ENCODE peak calls at places on chromosome 18, in nine cellular contexts. I, M, Q, C, N, W, O, H and F are unnamed samples.

GRCh38 chr18:77206676-77207370 is 42.8 kb upstream of the GALR1 start:
- DNase-seq in N (peak; percentile 87), Q (no peak), C (no peak), O (no peak), W (peak; percentile 81), M (peak; percentile 33), I (no peak), H (no peak), F (no peak)

GRCh38 chr18:31648458-31648857 is 35.9 kb downstream of the B4GALT6 start:
- DNase-seq in C (no peak), Q (no peak), H (no peak), M (no peak), N (no peak), W (no peak), O (no peak), I (no peak), F (no peak)

GRCh38 chr18:47545613-47546012 is 294.2 kb upstream of the SKOR2 start:
- DNase-seq in I (no peak), C (no peak), H (no peak), N (no peak), W (no peak), O (no peak), M (no peak), Q (no peak), F (no peak)

GRCh38 chr18:74508821-74509225 is 12.7 kb downstream of the CNDP2 start:
- DNase-seq in W (no peak), C (no peak), O (no peak), Q (no peak), N (no peak), H (no peak), I (peak; percentile 63), M (no peak), F (no peak)

GRCh38 chr18:39105095-39105494 is 1539.5 kb upstream of the CELF4 start:
- DNase-seq in C (no peak), W (no peak), M (no peak), O (no peak), H (no peak), I (no peak), Q (no peak), N (no peak), F (no peak)

GRCh38 chr18:267380-267687 is 513 bp downstream of the THOC1 start:
- DNase-seq in N (peak; percentile 3), O (no peak), C (no peak), W (no peak), I (peak; percentile 62), H (no peak), M (peak; percentile 22), Q (no peak), F (no peak)

GRCh38 chr18:58937204-58937603 is 72.5 kb downstream of the ZNF532 start:
- DNase-seq in N (peak; percentile 68), H (no peak), C (no peak), W (no peak), M (no peak), O (no peak), Q (no peak), I (no peak), F (no peak)

GRCh38 chr18:6878881-6879280 is 149.4 kb downstream of the ARHGAP28 start:
- DNase-seq in Q (no peak), M (no peak), N (no peak), C (no peak), I (no peak), O (no peak), H (no peak), W (no peak), F (no peak)

GRCh38 chr18:79377187-79377891 is 18.4 kb upstream of the NFATC1 start:
- DNase-seq in M (no peak), Q (no peak), O (no peak), N (no peak), I (no peak), W (no peak), H (no peak), C (no peak), F (no peak)

GRCh38 chr18:58538604-58539386 is 90.1 kb downstream of the ALPK2 start:
- DNase-seq in C (no peak), O (no peak), N (no peak), M (no peak), Q (no peak), H (no peak), W (no peak), I (no peak), F (no peak)

GRCh38 chr18:36732264-36732663 is 96.5 kb downstream of the TPGS2 start:
- DNase-seq in M (no peak), N (no peak), O (no peak), C (no peak), W (no peak), I (no peak), H (no peak), Q (no peak), F (no peak)

GRCh38 chr18:55856679-55857078 is 268.7 kb upstream of the TCF4 start:
- DNase-seq in Q (no peak), M (no peak), C (no peak), I (no peak), O (no peak), N (no peak), H (no peak), W (no peak), F (no peak)

GRCh38 chr18:29780814-29781213 is 1261.7 kb downstream of the DSC3 start:
- DNase-seq in O (no peak), I (no peak), Q (no peak), N (no peak), C (no peak), H (no peak), W (no peak), M (no peak), F (peak; percentile 27)

GRCh38 chr18:56021136-56021813 is 433.3 kb upstream of the TCF4 start:
- DNase-seq in Q (no peak), M (no peak), O (no peak), N (peak; percentile 9), I (no peak), W (no peak), C (no peak), H (no peak), F (no peak)

GRCh38 chr18:24189007-24189528 is 50.2 kb downstream of the CABYR start:
- DNase-seq in Q (no peak), H (no peak), C (no peak), M (no peak), O (no peak), W (no peak), N (no peak), I (no peak), F (no peak)

GRCh38 chr18:6059551-6059950 is 164.2 kb upstream of the TMEM200C start:
- DNase-seq in H (no peak), N (no peak), M (no peak), W (no peak), I (no peak), Q (no peak), O (no peak), C (no peak), F (no peak)